ENCODE peak calls at places on chromosomes 2 and 18, in eight cellular contexts. J, O, M, K, G, E, Y and L are unnamed samples.

GRCh38 chr2:23384551-23385349 is at the start of gene KLHL29:
- DNase-seq in J (peak; percentile 84), O (peak; percentile 85), M (no peak), K (peak; percentile 58), G (peak; percentile 71), E (no peak), Y (peak; percentile 71), L (peak; percentile 26)

GRCh38 chr18:22422909-22423548 is 5.3 kb upstream of the CTAGE1 start:
- DNase-seq in J (no peak), O (peak; percentile 40), M (peak; percentile 21), K (no peak), G (peak; percentile 20), E (no peak), Y (peak; percentile 87), L (no peak)

GRCh38 chr2:10788855-10789254 is 23.7 kb downstream of the PDIA6 start:
- DNase-seq in J (no peak), O (no peak), M (no peak), K (no peak), G (no peak), E (no peak), Y (no peak), L (no peak)

GRCh38 chr2:134277223-134277622 is 23.4 kb downstream of the MGAT5 start:
- DNase-seq in J (no peak), O (no peak), M (no peak), K (no peak), G (no peak), E (no peak), Y (no peak), L (no peak)

GRCh38 chr2:20015482-20016083 is 3.1 kb upstream of the MATN3 start:
- DNase-seq in J (peak; percentile 45), O (no peak), M (no peak), K (no peak), G (peak; percentile 80), E (peak; percentile 28), Y (peak; percentile 65), L (no peak)

GRCh38 chr2:222413295-222413911 is 10.9 kb upstream of the SGPP2 start:
- DNase-seq in J (no peak), O (no peak), M (no peak), K (no peak), G (no peak), E (no peak), Y (no peak), L (no peak)

GRCh38 chr2:20661028-20661980 is 5.6 kb upstream of the GDF7 start:
- DNase-seq in J (peak; percentile 81), O (peak; percentile 63), M (no peak), K (peak; percentile 52), G (peak; percentile 87), E (peak; percentile 49), Y (peak; percentile 75), L (peak; percentile 51)

GRCh38 chr2:30048636-30049175 is 98.1 kb upstream of the YPEL5 start:
- DNase-seq in J (no peak), O (no peak), M (no peak), K (no peak), G (no peak), E (no peak), Y (no peak), L (no peak)

GRCh38 chr2:27071990-27072830 is 756 bp upstream of the OST4 start:
- DNase-seq in J (peak; percentile 69), O (peak; percentile 67), M (no peak), K (no peak), G (peak; percentile 74), E (no peak), Y (peak; percentile 70), L (no peak)

GRCh38 chr2:106034325-106034724 is 159.8 kb downstream of the UXS1 start:
- DNase-seq in J (no peak), O (no peak), M (no peak), K (no peak), G (no peak), E (no peak), Y (no peak), L (no peak)

GRCh38 chr2:101899871-101900270 is 91.9 kb upstream of the IL1R2 start:
- DNase-seq in J (no peak), O (no peak), M (no peak), K (no peak), G (no peak), E (no peak), Y (no peak), L (no peak)

GRCh38 chr2:168518555-168519066 is 62.5 kb downstream of the CERS6 start:
- DNase-seq in J (peak; percentile 37), O (no peak), M (no peak), K (no peak), G (peak; percentile 56), E (no peak), Y (peak; percentile 34), L (no peak)

GRCh38 chr2:151302879-151303278 is 13.4 kb upstream of the NMI start:
- DNase-seq in J (no peak), O (no peak), M (no peak), K (no peak), G (peak; percentile 72), E (no peak), Y (peak; percentile 90), L (no peak)

GRCh38 chr2:134685967-134686366 is 32.8 kb downstream of the TMEM163 start:
- DNase-seq in J (no peak), O (no peak), M (no peak), K (no peak), G (no peak), E (no peak), Y (no peak), L (no peak)

GRCh38 chr2:126655066-126655465 is 892 bp upstream of the GYPC start:
- DNase-seq in J (no peak), O (no peak), M (no peak), K (no peak), G (no peak), E (no peak), Y (peak; percentile 20), L (no peak)

GRCh38 chr2:119248751-119249150 is 25.1 kb downstream of the STEAP3 start:
- DNase-seq in J (no peak), O (no peak), M (no peak), K (no peak), G (no peak), E (no peak), Y (no peak), L (no peak)

GRCh38 chr2:95344656-95345055 is 47.5 kb downstream of the KCNIP3 start:
- DNase-seq in J (no peak), O (peak; percentile 15), M (no peak), K (no peak), G (no peak), E (no peak), Y (no peak), L (no peak)

GRCh38 chr2:175398848-175399247 is 217.3 kb upstream of the ATP5MC3 start:
- DNase-seq in J (no peak), O (no peak), M (no peak), K (no peak), G (no peak), E (no peak), Y (no peak), L (no peak)

GRCh38 chr2:168392797-168393196 is 63.3 kb upstream of the CERS6 start:
- DNase-seq in J (no peak), O (no peak), M (no peak), K (no peak), G (no peak), E (no peak), Y (no peak), L (no peak)

GRCh38 chr2:104945866-104946265 is 92.0 kb downstream of the POU3F3 start:
- DNase-seq in J (no peak), O (no peak), M (no peak), K (no peak), G (no peak), E (no peak), Y (no peak), L (no peak)

GRCh38 chr2:150400849-150401248 is 86.6 kb downstream of the RND3 start:
- DNase-seq in J (peak; percentile 24), O (no peak), M (no peak), K (no peak), G (no peak), E (no peak), Y (no peak), L (no peak)

DNA sequence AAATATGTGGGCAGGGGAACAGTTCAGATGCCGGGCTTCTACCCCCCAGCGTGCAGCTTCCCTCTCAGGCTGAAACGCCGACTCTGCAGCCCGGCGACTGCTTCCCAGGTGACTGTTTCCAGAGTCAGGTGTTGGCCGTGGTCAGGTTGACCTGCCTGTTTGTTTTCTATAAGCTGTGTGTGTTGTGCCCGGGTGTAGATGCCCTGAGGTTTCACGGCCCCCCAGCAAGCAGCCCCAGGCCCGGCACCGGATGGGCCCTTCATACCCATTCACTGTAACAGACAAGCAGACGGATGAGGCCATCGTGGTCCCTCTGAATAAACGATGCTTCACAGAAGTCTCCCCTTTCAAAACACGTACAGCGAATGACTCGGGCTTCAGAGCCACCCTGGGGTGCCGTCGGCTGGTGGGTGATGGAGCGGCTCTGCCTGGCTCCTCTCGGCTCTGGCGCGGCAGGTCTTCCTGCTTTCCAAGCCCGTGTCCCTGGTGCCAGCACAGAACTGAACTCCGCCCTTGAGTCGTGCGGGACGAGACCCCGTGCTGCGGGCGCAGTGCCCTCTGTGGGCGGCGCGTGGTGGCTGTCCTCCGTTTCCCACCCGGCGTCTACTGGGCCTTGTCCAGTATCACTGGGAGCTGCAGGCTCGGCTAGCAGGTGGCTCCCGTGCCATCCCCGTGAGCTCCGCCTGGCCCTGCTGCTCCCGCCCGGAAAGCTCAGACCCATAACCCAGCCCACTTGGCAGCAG is 15.0 kb upstream of the KCNG2 start:
- DNase-seq in J (no peak), O (no peak), M (no peak), K (no peak), G (no peak), E (no peak), Y (no peak), L (no peak)
- TF ChIP-seq CTCF in J (no peak), O (no peak), M (no peak), K (no peak), G (no peak), E (no peak), Y (no peak), L (no peak)

GRCh38 chr2:159246325-159246988 is 40.0 kb downstream of the WDSUB1 start:
- DNase-seq in J (no peak), O (no peak), M (no peak), K (no peak), G (no peak), E (no peak), Y (no peak), L (no peak)
- TF ChIP-seq CTCF in J (no peak), O (no peak), M (no peak), K (no peak), G (no peak), E (no peak), Y (no peak), L (no peak)

DNA sequence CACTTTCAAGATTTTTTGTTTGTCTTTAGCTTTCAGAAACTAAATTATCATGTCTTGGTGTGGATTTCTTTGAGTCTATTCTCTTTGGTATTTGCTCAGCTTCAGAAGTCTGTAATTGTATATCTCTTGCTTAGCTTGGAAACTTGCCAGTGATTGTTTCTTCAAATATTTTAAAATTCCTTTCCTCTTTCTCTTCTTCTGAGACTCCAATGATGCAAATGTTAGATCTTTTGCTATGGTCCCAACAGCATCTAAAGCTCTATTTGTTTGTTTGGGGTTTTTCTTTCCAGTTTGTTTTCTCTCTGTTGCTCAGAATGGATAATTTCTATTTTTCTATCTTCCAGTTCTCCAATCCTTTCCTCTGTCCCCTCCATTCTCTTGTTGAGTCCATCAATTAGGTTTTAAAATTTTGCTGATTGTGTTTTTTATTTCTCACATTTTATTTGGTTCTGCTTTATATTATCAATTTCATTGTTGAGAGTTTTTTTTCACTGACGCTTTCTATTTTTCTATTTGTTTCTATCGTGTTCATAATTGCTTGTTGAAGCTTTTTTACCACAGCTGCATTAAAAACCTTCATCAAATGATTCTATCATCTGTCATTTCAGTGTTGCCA is 81.5 kb upstream of the DAPL1 start:
- DNase-seq in J (no peak), O (no peak), M (no peak), K (no peak), G (peak; percentile 25), E (no peak), Y (peak; percentile 7), L (no peak)
- TF ChIP-seq CTCF in J (no peak), O (no peak), M (no peak), K (no peak), G (no peak), E (no peak), Y (no peak), L (no peak)

GRCh38 chr18:13548106-13548819 is 178.1 kb downstream of the FAM210A start:
- DNase-seq in J (peak; percentile 29), O (no peak), M (no peak), K (no peak), G (no peak), E (no peak), Y (no peak), L (no peak)
- TF ChIP-seq CTCF in J (no peak), O (no peak), M (no peak), K (no peak), G (no peak), E (no peak), Y (no peak), L (no peak)